ENCODE peak calls at places on chromosomes 13 and 19, in nine cellular contexts. One of them, this sample, is unnamed.
A peak's percentile ranks its signal among the peaks of the same experiment; 100 is the strongest.

GRCh38 chr19:6164906-6165531 is 29.6 kb downstream of the ACSBG2 start:
- DNase-seq in GM23248: peak; percentile 5
- DNase-seq in endothelial cell of umbilical vein: no peak
- DNase-seq in IMR-90: no peak
- DNase-seq in mammary epithelial cell: peak; percentile 13
- DNase-seq in H1: no peak
- DNase-seq in trophoblast cell: no peak
- DNase-seq in fibroblast of lung: no peak
- DNase-seq in MM.1S: no peak
- DNase-seq in this sample: no peak

GRCh38 chr13:76129305-76130040 is 493.3 kb downstream of the LMO7 start:
- DNase-seq in GM23248: no peak
- DNase-seq in endothelial cell of umbilical vein: no peak
- DNase-seq in IMR-90: no peak
- DNase-seq in mammary epithelial cell: no peak
- DNase-seq in H1: no peak
- DNase-seq in trophoblast cell: no peak
- DNase-seq in fibroblast of lung: no peak
- DNase-seq in MM.1S: no peak
- DNase-seq in this sample: no peak

GRCh38 chr13:44692173-44692713 is 116.1 kb upstream of the TSC22D1 start:
- DNase-seq in GM23248: no peak
- DNase-seq in endothelial cell of umbilical vein: no peak
- DNase-seq in IMR-90: peak; percentile 43
- DNase-seq in mammary epithelial cell: peak; percentile 52
- DNase-seq in H1: no peak
- DNase-seq in trophoblast cell: no peak
- DNase-seq in fibroblast of lung: peak; percentile 35
- DNase-seq in MM.1S: no peak
- DNase-seq in this sample: no peak

GRCh38 chr19:50418186-50419021 is at the start of gene SPIB:
- DNase-seq in GM23248: no peak
- DNase-seq in endothelial cell of umbilical vein: no peak
- DNase-seq in IMR-90: no peak
- DNase-seq in mammary epithelial cell: no peak
- DNase-seq in H1: no peak
- DNase-seq in trophoblast cell: no peak
- DNase-seq in fibroblast of lung: no peak
- DNase-seq in MM.1S: no peak
- DNase-seq in this sample: no peak

GRCh38 chr13:55792544-55793178 is 1348.1 kb upstream of the PRR20A start:
- DNase-seq in GM23248: no peak
- DNase-seq in endothelial cell of umbilical vein: no peak
- DNase-seq in IMR-90: no peak
- DNase-seq in mammary epithelial cell: no peak
- DNase-seq in H1: no peak
- DNase-seq in trophoblast cell: no peak
- DNase-seq in fibroblast of lung: no peak
- DNase-seq in MM.1S: no peak
- DNase-seq in this sample: no peak

GRCh38 chr13:65768545-65768944 is 1461.6 kb downstream of the PCDH9 start:
- DNase-seq in GM23248: no peak
- DNase-seq in endothelial cell of umbilical vein: no peak
- DNase-seq in IMR-90: no peak
- DNase-seq in mammary epithelial cell: no peak
- DNase-seq in H1: no peak
- DNase-seq in trophoblast cell: no peak
- DNase-seq in fibroblast of lung: no peak
- DNase-seq in MM.1S: no peak
- DNase-seq in this sample: no peak

GRCh38 chr13:102090532-102090931 is 311.3 kb downstream of the FGF14 start:
- DNase-seq in GM23248: no peak
- DNase-seq in endothelial cell of umbilical vein: no peak
- DNase-seq in IMR-90: no peak
- DNase-seq in mammary epithelial cell: no peak
- DNase-seq in H1: no peak
- DNase-seq in trophoblast cell: no peak
- DNase-seq in fibroblast of lung: no peak
- DNase-seq in MM.1S: no peak
- DNase-seq in this sample: no peak

GRCh38 chr13:78714717-78715116 is 55.8 kb upstream of the OBI1 start:
- DNase-seq in GM23248: no peak
- DNase-seq in endothelial cell of umbilical vein: peak; percentile 12
- DNase-seq in IMR-90: no peak
- DNase-seq in mammary epithelial cell: no peak
- DNase-seq in H1: no peak
- DNase-seq in trophoblast cell: no peak
- DNase-seq in fibroblast of lung: no peak
- DNase-seq in MM.1S: no peak
- DNase-seq in this sample: no peak

GRCh38 chr19:48501961-48502719 is 9.5 kb downstream of the LMTK3 start:
- DNase-seq in GM23248: peak; percentile 52
- DNase-seq in endothelial cell of umbilical vein: no peak
- DNase-seq in IMR-90: no peak
- DNase-seq in mammary epithelial cell: peak; percentile 97
- DNase-seq in H1: peak; percentile 96
- DNase-seq in trophoblast cell: peak; percentile 97
- DNase-seq in fibroblast of lung: no peak
- DNase-seq in MM.1S: peak; percentile 91
- DNase-seq in this sample: peak; percentile 86
- H2AFZ ChIP-seq in GM23248: no peak overlapping the region
- H2AFZ ChIP-seq in endothelial cell of umbilical vein: peak overlapping the region; percentile 29
- H2AFZ ChIP-seq in IMR-90: no peak overlapping the region
- H2AFZ ChIP-seq in mammary epithelial cell: peak overlapping the region; percentile 66
- H2AFZ ChIP-seq in H1: no peak overlapping the region
- H2AFZ ChIP-seq in trophoblast cell: no peak overlapping the region
- H2AFZ ChIP-seq in fibroblast of lung: no peak overlapping the region
- H2AFZ ChIP-seq in MM.1S: peak overlapping the region; percentile 18
- H2AFZ ChIP-seq in this sample: no peak overlapping the region

GRCh38 chr13:30738526-30738925 is 3.2 kb downstream of the ALOX5AP start:
- DNase-seq in GM23248: no peak
- DNase-seq in endothelial cell of umbilical vein: peak; percentile 7
- DNase-seq in IMR-90: no peak
- DNase-seq in mammary epithelial cell: no peak
- DNase-seq in H1: no peak
- DNase-seq in trophoblast cell: peak; percentile 48
- DNase-seq in fibroblast of lung: no peak
- DNase-seq in MM.1S: no peak
- DNase-seq in this sample: no peak

GRCh38 chr13:30738946-30739528 is 3.7 kb downstream of the ALOX5AP start:
- DNase-seq in GM23248: no peak
- DNase-seq in endothelial cell of umbilical vein: peak; percentile 50
- DNase-seq in IMR-90: no peak
- DNase-seq in mammary epithelial cell: no peak
- DNase-seq in H1: no peak
- DNase-seq in trophoblast cell: no peak
- DNase-seq in fibroblast of lung: no peak
- DNase-seq in MM.1S: no peak
- DNase-seq in this sample: no peak

GRCh38 chr13:30737511-30738342 is 2.4 kb downstream of the ALOX5AP start:
- DNase-seq in GM23248: no peak
- DNase-seq in endothelial cell of umbilical vein: no peak
- DNase-seq in IMR-90: no peak
- DNase-seq in mammary epithelial cell: no peak
- DNase-seq in H1: no peak
- DNase-seq in trophoblast cell: no peak
- DNase-seq in fibroblast of lung: no peak
- DNase-seq in MM.1S: peak; percentile 19
- DNase-seq in this sample: peak; percentile 14

GRCh38 chr13:30742896-30743295 is 7.6 kb downstream of the ALOX5AP start:
- DNase-seq in GM23248: peak; percentile 24
- DNase-seq in endothelial cell of umbilical vein: no peak
- DNase-seq in IMR-90: no peak
- DNase-seq in mammary epithelial cell: no peak
- DNase-seq in H1: no peak
- DNase-seq in trophoblast cell: peak; percentile 24
- DNase-seq in fibroblast of lung: no peak
- DNase-seq in MM.1S: no peak
- DNase-seq in this sample: no peak

DNA sequence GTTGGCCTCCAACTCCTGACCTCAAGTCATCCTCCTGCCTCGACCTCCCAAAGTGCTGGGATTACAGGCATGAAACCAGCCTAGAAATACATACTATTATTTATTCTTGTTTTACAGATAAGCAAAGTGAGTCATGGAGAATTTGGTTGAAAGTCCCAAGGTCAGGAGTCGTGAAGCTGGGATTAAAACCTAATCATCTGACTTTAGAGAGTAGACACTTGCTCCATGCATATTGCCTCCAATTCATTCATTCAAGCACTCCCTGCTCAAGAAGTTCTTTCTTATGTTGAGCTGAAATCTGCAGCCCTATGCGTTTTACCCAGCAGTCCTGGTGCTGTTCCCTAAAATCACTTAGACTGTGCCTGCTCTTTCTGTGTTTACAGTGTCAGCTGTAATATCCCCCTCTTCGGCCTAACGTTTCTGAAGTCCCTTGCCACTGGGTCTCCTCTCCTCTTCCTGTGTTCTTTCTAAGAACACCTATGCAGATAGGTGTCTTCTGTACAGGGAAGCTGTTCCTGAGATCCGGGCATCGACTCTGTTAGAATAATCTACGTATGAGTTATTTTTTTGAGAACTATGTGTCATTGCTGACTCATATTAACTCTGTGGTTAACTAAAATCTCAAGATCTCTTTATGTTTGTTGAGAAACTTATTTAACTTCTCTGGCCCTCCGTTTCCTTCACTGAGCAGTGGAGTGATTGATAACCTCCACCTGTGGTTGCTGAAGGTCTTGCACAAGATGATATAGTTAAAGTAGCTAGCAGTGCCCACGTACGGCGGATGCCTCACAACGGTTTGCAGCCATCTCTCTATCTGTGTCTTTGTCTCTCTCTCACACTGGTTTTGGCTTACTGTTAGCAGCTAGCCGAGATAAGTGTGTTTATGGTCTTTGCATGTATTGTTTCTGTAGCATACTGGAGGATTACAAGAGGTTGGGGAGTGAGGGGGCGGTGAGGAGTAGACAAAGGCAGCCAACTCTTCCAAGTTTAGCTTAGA is 4.6 kb downstream of the ALOX5AP start:
- DNase-seq in GM23248: peak; percentile 86
- DNase-seq in endothelial cell of umbilical vein: peak; percentile 64
- DNase-seq in IMR-90: peak; percentile 95
- DNase-seq in mammary epithelial cell: peak; percentile 92
- DNase-seq in H1: no peak
- DNase-seq in trophoblast cell: no peak
- DNase-seq in fibroblast of lung: peak; percentile 99
- DNase-seq in MM.1S: no peak
- DNase-seq in this sample: peak; percentile 92
- H3K27ac ChIP-seq in GM23248: peak overlapping the region; percentile 47
- H3K27ac ChIP-seq in endothelial cell of umbilical vein: peak overlapping the region; percentile 66
- H3K27ac ChIP-seq in IMR-90: peak overlapping the region; percentile 63
- H3K27ac ChIP-seq in mammary epithelial cell: peak overlapping the region; percentile 54
- H3K27ac ChIP-seq in H1: no peak overlapping the region
- H3K27ac ChIP-seq in trophoblast cell: no peak overlapping the region
- H3K27ac ChIP-seq in fibroblast of lung: peak overlapping the region; percentile 67
- H3K27ac ChIP-seq in MM.1S: no peak overlapping the region
- H3K27ac ChIP-seq in this sample: peak overlapping the region; percentile 83

GRCh38 chr19:46882034-46882433 is 21.2 kb downstream of the ARHGAP35 start:
- DNase-seq in GM23248: no peak
- DNase-seq in endothelial cell of umbilical vein: no peak
- DNase-seq in IMR-90: no peak
- DNase-seq in mammary epithelial cell: no peak
- DNase-seq in H1: no peak
- DNase-seq in trophoblast cell: no peak
- DNase-seq in fibroblast of lung: no peak
- DNase-seq in MM.1S: no peak
- DNase-seq in this sample: no peak

GRCh38 chr19:46875657-46876056 is 14.9 kb downstream of the ARHGAP35 start:
- DNase-seq in GM23248: no peak
- DNase-seq in endothelial cell of umbilical vein: no peak
- DNase-seq in IMR-90: no peak
- DNase-seq in mammary epithelial cell: no peak
- DNase-seq in H1: no peak
- DNase-seq in trophoblast cell: peak; percentile 36
- DNase-seq in fibroblast of lung: no peak
- DNase-seq in MM.1S: no peak
- DNase-seq in this sample: no peak

GRCh38 chr19:46880440-46880839 is 19.6 kb downstream of the ARHGAP35 start:
- DNase-seq in GM23248: peak; percentile 46
- DNase-seq in endothelial cell of umbilical vein: no peak
- DNase-seq in IMR-90: peak; percentile 13
- DNase-seq in mammary epithelial cell: no peak
- DNase-seq in H1: no peak
- DNase-seq in trophoblast cell: no peak
- DNase-seq in fibroblast of lung: no peak
- DNase-seq in MM.1S: no peak
- DNase-seq in this sample: no peak

GRCh38 chr19:46881092-46881491 is 20.3 kb downstream of the ARHGAP35 start:
- DNase-seq in GM23248: no peak
- DNase-seq in endothelial cell of umbilical vein: no peak
- DNase-seq in IMR-90: no peak
- DNase-seq in mammary epithelial cell: no peak
- DNase-seq in H1: no peak
- DNase-seq in trophoblast cell: no peak
- DNase-seq in fibroblast of lung: no peak
- DNase-seq in MM.1S: no peak
- DNase-seq in this sample: no peak

DNA sequence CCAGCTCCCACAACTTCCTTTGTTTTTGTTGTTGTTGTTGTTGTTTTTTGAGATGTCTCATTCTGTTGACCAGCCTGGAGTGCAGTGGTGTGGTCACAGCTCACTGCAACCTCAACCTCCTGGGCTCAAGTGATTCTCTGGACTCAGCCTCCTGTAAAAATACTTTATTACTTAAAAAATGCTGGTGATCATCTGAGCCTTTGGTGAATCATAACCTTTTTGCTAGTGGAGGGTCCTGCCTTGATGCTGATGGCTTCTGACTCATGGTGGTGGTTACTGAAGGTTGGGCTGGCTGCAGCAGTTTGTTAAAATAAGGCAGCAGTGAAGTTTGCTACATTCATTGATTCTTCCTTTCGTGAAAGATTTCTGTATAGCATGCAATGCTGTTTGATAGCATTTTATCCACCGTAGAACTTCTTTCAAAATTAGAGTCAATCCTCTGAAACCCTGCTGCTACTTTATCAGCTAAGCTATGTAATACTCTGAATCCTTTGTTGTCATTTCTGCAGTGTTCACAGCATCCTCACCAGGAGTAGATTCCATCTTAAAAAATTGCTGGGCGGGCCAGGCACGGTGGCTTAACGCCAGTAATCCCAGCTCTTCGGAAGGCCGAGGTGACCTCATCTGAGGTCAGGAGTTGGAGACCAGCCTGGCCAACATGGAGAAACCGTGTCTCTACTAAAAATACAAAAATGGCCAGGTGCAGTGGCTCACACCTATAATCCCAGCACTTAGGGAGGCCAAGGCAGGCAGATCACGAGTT is 18.0 kb downstream of the ARHGAP35 start:
- DNase-seq in GM23248: peak; percentile 93
- DNase-seq in endothelial cell of umbilical vein: peak; percentile 26
- DNase-seq in IMR-90: peak; percentile 93
- DNase-seq in mammary epithelial cell: peak; percentile 64
- DNase-seq in H1: no peak
- DNase-seq in trophoblast cell: no peak
- DNase-seq in fibroblast of lung: peak; percentile 95
- DNase-seq in MM.1S: no peak
- DNase-seq in this sample: peak; percentile 81
- H3K4me1 ChIP-seq in GM23248: peaks cover 33% of the 10 kb centered on the region
- H3K4me1 ChIP-seq in endothelial cell of umbilical vein: peaks cover 15% of the 10 kb centered on the region
- H3K4me1 ChIP-seq in IMR-90: peaks cover 10% of the 10 kb centered on the region
- H3K4me1 ChIP-seq in mammary epithelial cell: peaks cover 36% of the 10 kb centered on the region
- H3K4me1 ChIP-seq in H1: no peaks in the 10 kb centered on the region
- H3K4me1 ChIP-seq in trophoblast cell: peaks cover 5% of the 10 kb centered on the region
- H3K4me1 ChIP-seq in fibroblast of lung: peaks cover 20% of the 10 kb centered on the region
- H3K4me1 ChIP-seq in MM.1S: no peaks in the 10 kb centered on the region
- H3K4me1 ChIP-seq in this sample: peaks cover 38% of the 10 kb centered on the region

GRCh38 chr19:52691737-52692136 is 43.1 kb downstream of the ZNF611 start:
- DNase-seq in GM23248: no peak
- DNase-seq in endothelial cell of umbilical vein: no peak
- DNase-seq in IMR-90: no peak
- DNase-seq in mammary epithelial cell: no peak
- DNase-seq in H1: no peak
- DNase-seq in trophoblast cell: no peak
- DNase-seq in fibroblast of lung: no peak
- DNase-seq in MM.1S: no peak
- DNase-seq in this sample: no peak
- H2AFZ ChIP-seq in GM23248: peak overlapping the region; percentile 93
- H2AFZ ChIP-seq in endothelial cell of umbilical vein: no peak overlapping the region
- H2AFZ ChIP-seq in IMR-90: no peak overlapping the region
- H2AFZ ChIP-seq in mammary epithelial cell: no peak overlapping the region
- H2AFZ ChIP-seq in H1: no peak overlapping the region
- H2AFZ ChIP-seq in trophoblast cell: no peak overlapping the region
- H2AFZ ChIP-seq in fibroblast of lung: no peak overlapping the region
- H2AFZ ChIP-seq in MM.1S: no peak overlapping the region
- H2AFZ ChIP-seq in this sample: no peak overlapping the region